ENCODE peak calls at places on chromosomes 1 and 21, in ten cellular contexts. O is GM12865, I is foreskin fibroblast, M is body of pancreas, P is GM10248, L is RWPE1, F is spleen, V is hepatocyte, J is breast epithelium, Z is WTC11. N is an unnamed sample.

GRCh38 chr1:8027748-8028631 is 1.9 kb upstream of the ERRFI1 start:
- DNase-seq in O (no peak), I (peak), M (no peak), P (no peak), L (no peak), F (no peak), V (no peak), J (no peak), Z (no peak), N (no peak)

GRCh38 chr1:162235261-162235780 is 141.3 kb downstream of the SPATA46 start:
- DNase-seq in O (no peak), I (peak), M (no peak), P (no peak), L (no peak), F (no peak), V (no peak), J (no peak), Z (no peak), N (no peak)

GRCh38 chr1:64505944-64506658 is 36.2 kb downstream of the CACHD1 start:
- DNase-seq in O (no peak), I (peak), M (peak), P (no peak), L (no peak), F (no peak), V (peak), J (peak), Z (no peak), N (peak)

GRCh38 chr1:21669287-21670058 is at the start of gene RAP1GAP:
- DNase-seq in O (no peak), I (no peak), M (peak), P (peak), L (no peak), F (peak), V (peak), J (no peak), Z (peak), N (peak)

GRCh38 chr21:36555199-36555598 is 75.3 kb upstream of the CLDN14 start:
- DNase-seq in O (no peak), I (no peak), M (no peak), P (no peak), L (no peak), F (no peak), V (no peak), J (no peak), Z (no peak), N (no peak)

GRCh38 chr21:36048357-36048756 is 12.0 kb downstream of the SETD4 start:
- DNase-seq in O (no peak), I (no peak), M (no peak), P (no peak), L (no peak), F (no peak), V (no peak), J (peak), Z (no peak), N (peak)

GRCh38 chr21:38139380-38140168 is 117.2 kb upstream of the KCNJ15 start:
- DNase-seq in O (no peak), I (peak), M (no peak), P (no peak), L (peak), F (no peak), V (peak), J (peak), Z (no peak), N (no peak)

GRCh38 chr1:37476460-37477197 is 2.2 kb downstream of the ZC3H12A start:
- DNase-seq in O (no peak), I (peak), M (peak), P (no peak), L (peak), F (peak), V (peak), J (peak), Z (no peak), N (peak)

GRCh38 chr21:35011681-35012080 is 37.4 kb downstream of the RUNX1 start:
- DNase-seq in O (no peak), I (peak), M (no peak), P (no peak), L (no peak), F (no peak), V (no peak), J (no peak), Z (no peak), N (no peak)

GRCh38 chr21:29979043-29979442 is 39.2 kb upstream of the GRIK1 start:
- DNase-seq in O (no peak), I (no peak), M (no peak), P (no peak), L (no peak), F (no peak), V (no peak), J (no peak), Z (no peak), N (no peak)

GRCh38 chr1:87226341-87226760 is 102.3 kb upstream of the LMO4 start:
- DNase-seq in O (no peak), I (peak), M (peak), P (no peak), L (peak), F (no peak), V (peak), J (peak), Z (peak), N (no peak)

GRCh38 chr21:18722193-18722592 is 318.6 kb upstream of the TMPRSS15 start:
- DNase-seq in O (no peak), I (no peak), M (no peak), P (no peak), L (no peak), F (no peak), V (no peak), J (no peak), Z (no peak), N (no peak)

GRCh38 chr1:115838805-115839705 is 1.9 kb downstream of the NHLH2 start:
- DNase-seq in O (no peak), I (peak), M (no peak), P (peak), L (peak), F (no peak), V (peak), J (peak), Z (peak), N (peak)

GRCh38 chr1:33914531-33914930 is 50.7 kb downstream of the HMGB4 start:
- DNase-seq in O (no peak), I (no peak), M (no peak), P (no peak), L (no peak), F (no peak), V (no peak), J (no peak), Z (no peak), N (no peak)

GRCh38 chr1:101178341-101178687 is 58.5 kb upstream of the S1PR1 start:
- DNase-seq in O (no peak), I (no peak), M (no peak), P (no peak), L (no peak), F (no peak), V (no peak), J (no peak), Z (no peak), N (peak)

GRCh38 chr1:9350011-9350907 is 57.6 kb downstream of the SPSB1 start:
- DNase-seq in O (no peak), I (peak), M (peak), P (no peak), L (no peak), F (no peak), V (no peak), J (no peak), Z (no peak), N (no peak)

GRCh38 chr1:116288201-116288598 is 84.8 kb upstream of the ATP1A1 start:
- DNase-seq in O (peak), I (no peak), M (no peak), P (peak), L (no peak), F (no peak), V (no peak), J (no peak), Z (no peak), N (no peak)

GRCh38 chr1:155003766-155004351 is 1.3 kb downstream of the ZBTB7B start:
- DNase-seq in O (peak), I (peak), M (peak), P (no peak), L (no peak), F (peak), V (peak), J (no peak), Z (peak), N (peak)

GRCh38 chr21:34580181-34580700 is 34.7 kb downstream of the RCAN1 start:
- DNase-seq in O (no peak), I (peak), M (peak), P (no peak), L (peak), F (no peak), V (peak), J (no peak), Z (no peak), N (no peak)

GRCh38 chr1:92503043-92503925 is 16.6 kb upstream of the GFI1 start:
- DNase-seq in O (peak), I (peak), M (no peak), P (peak), L (no peak), F (no peak), V (no peak), J (no peak), Z (no peak), N (no peak)

GRCh38 chr1:27137544-27138075 is 17.3 kb downstream of the SLC9A1 start:
- DNase-seq in O (no peak), I (peak), M (no peak), P (no peak), L (peak), F (peak), V (peak), J (peak), Z (no peak), N (no peak)

GRCh38 chr1:245277276-245277675 is 122.5 kb downstream of the KIF26B start:
- DNase-seq in O (peak), I (no peak), M (peak), P (no peak), L (no peak), F (no peak), V (no peak), J (no peak), Z (peak), N (peak)

GRCh38 chr1:28369518-28370219 is at the start of gene PHACTR4:
- DNase-seq in O (peak), I (peak), M (peak), P (peak), L (peak), F (peak), V (peak), J (peak), Z (peak), N (peak)

GRCh38 chr1:162649606-162650005 is 17.3 kb downstream of the DDR2 start:
- DNase-seq in O (no peak), I (no peak), M (no peak), P (no peak), L (no peak), F (no peak), V (no peak), J (no peak), Z (no peak), N (no peak)

GRCh38 chr1:19648689-19649088 is 4.6 kb downstream of the NBL1 start:
- DNase-seq in O (no peak), I (peak), M (no peak), P (no peak), L (no peak), F (no peak), V (peak), J (peak), Z (peak), N (peak)

GRCh38 chr1:40226187-40226586 is 21.6 kb upstream of the TMCO2 start:
- DNase-seq in O (no peak), I (no peak), M (no peak), P (no peak), L (no peak), F (no peak), V (peak), J (no peak), Z (no peak), N (no peak)

GRCh38 chr1:212465311-212465710 is 32.6 kb downstream of the NENF start:
- DNase-seq in O (no peak), I (no peak), M (no peak), P (no peak), L (no peak), F (peak), V (no peak), J (no peak), Z (no peak), N (no peak)

GRCh38 chr1:101185421-101185820 is 51.4 kb upstream of the S1PR1 start:
- DNase-seq in O (no peak), I (no peak), M (no peak), P (no peak), L (no peak), F (no peak), V (no peak), J (no peak), Z (no peak), N (no peak)

GRCh38 chr1:78958711-78959110 is 47.8 kb downstream of the ADGRL4 start:
- DNase-seq in O (no peak), I (no peak), M (no peak), P (no peak), L (no peak), F (no peak), V (no peak), J (no peak), Z (no peak), N (no peak)

GRCh38 chr1:234589854-234590620 is 19.9 kb downstream of the IRF2BP2 start:
- DNase-seq in O (no peak), I (peak), M (no peak), P (no peak), L (peak), F (no peak), V (no peak), J (no peak), Z (no peak), N (no peak)

GRCh38 chr1:92184632-92185031 is 33.1 kb upstream of the C1orf146 start:
- DNase-seq in O (no peak), I (peak), M (no peak), P (no peak), L (peak), F (no peak), V (no peak), J (no peak), Z (no peak), N (no peak)

GRCh38 chr1:119968601-119969000 is 72.3 kb upstream of the ADAM30 start:
- DNase-seq in O (no peak), I (no peak), M (no peak), P (no peak), L (no peak), F (no peak), V (no peak), J (no peak), Z (no peak), N (no peak)

GRCh38 chr1:114756949-114757454 is 782 bp downstream of the CSDE1 start:
- DNase-seq in O (no peak), I (peak), M (peak), P (no peak), L (peak), F (peak), V (peak), J (no peak), Z (peak), N (peak)

GRCh38 chr1:182552527-182552926 is 36.5 kb downstream of the RNASEL start:
- DNase-seq in O (no peak), I (peak), M (no peak), P (no peak), L (no peak), F (no peak), V (no peak), J (no peak), Z (no peak), N (no peak)
- TF ChIP-seq CTCF in O (no peak), I (no peak), M (no peak), P (no peak), L (no peak), F (no peak), V (no peak), J (no peak), Z (no peak), N (no peak)

DNA sequence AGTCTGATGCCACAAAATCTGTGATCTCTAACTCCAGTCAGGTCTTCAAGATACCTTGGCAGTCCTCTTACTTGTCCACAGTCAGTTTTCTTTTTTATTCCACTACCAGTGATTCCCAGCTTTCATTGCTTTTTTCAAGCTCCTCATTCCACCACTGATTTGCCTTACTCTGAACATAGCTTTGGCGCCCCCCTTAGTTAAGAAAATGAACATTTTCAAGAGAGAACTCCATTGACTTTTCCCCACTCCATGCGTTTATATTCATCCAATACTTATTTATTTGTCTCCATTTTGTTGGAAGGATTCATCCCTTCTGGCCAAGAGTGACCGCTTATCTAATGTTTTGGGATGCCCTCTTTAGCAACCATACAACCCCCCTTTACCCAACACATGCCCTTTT is 33.9 kb upstream of the IPO9 start:
- DNase-seq in O (no peak), I (peak), M (no peak), P (no peak), L (peak), F (no peak), V (peak), J (no peak), Z (no peak), N (no peak)
- TF ChIP-seq CTCF in O (no peak), I (peak), M (no peak), P (peak), L (peak), F (no peak), V (peak), J (no peak), Z (no peak), N (no peak)

GRCh38 chr21:31731112-31731801 is 661 bp downstream of the SCAF4 start:
- DNase-seq in O (peak), I (peak), M (peak), P (peak), L (peak), F (peak), V (peak), J (peak), Z (peak), N (peak)
- TF ChIP-seq CTCF in O (peak), I (no peak), M (no peak), P (peak), L (no peak), F (no peak), V (peak), J (no peak), Z (no peak), N (no peak)

GRCh38 chr1:38778521-38778920 is 81.1 kb downstream of the RRAGC start:
- DNase-seq in O (no peak), I (no peak), M (no peak), P (no peak), L (no peak), F (no peak), V (no peak), J (no peak), Z (no peak), N (no peak)

GRCh38 chr1:38777464-38777957 is 82.1 kb downstream of the RRAGC start:
- DNase-seq in O (no peak), I (no peak), M (no peak), P (no peak), L (no peak), F (no peak), V (peak), J (no peak), Z (no peak), N (no peak)

GRCh38 chr1:38776466-38776865 is 83.1 kb downstream of the RRAGC start:
- DNase-seq in O (no peak), I (no peak), M (no peak), P (no peak), L (no peak), F (no peak), V (no peak), J (no peak), Z (no peak), N (no peak)

GRCh38 chr1:38779491-38779890 is 80.1 kb downstream of the RRAGC start:
- DNase-seq in O (no peak), I (no peak), M (no peak), P (no peak), L (no peak), F (no peak), V (no peak), J (no peak), Z (no peak), N (no peak)

DNA sequence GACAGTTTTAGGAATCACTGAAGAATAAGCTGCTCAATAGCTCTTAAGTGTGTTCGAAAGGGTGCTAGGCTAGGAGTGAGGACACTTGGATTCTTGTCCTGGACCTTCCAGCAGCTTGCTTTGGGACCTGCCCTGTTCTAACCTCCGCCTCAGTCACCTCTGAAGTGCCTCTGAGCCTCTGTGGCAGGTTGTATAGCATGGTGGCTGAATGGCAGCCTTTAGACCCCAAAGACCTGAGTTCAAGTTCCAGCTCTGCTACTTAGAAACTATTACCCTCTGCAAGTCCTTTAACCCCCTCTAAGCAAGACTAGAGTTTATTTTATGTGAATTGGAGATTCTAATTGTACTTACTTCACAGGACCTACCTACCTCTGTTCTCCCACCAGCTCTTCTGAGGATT is 81.5 kb downstream of the RRAGC start:
- DNase-seq in O (no peak), I (no peak), M (no peak), P (no peak), L (no peak), F (no peak), V (no peak), J (no peak), Z (no peak), N (no peak)
- TF ChIP-seq CTCF in O (no peak), I (no peak), M (no peak), P (no peak), L (no peak), F (no peak), V (no peak), J (no peak), Z (no peak), N (no peak)

GRCh38 chr1:15329481-15329815 is 80.2 kb upstream of the EFHD2 start:
- DNase-seq in O (no peak), I (no peak), M (no peak), P (no peak), L (no peak), F (no peak), V (no peak), J (no peak), Z (no peak), N (no peak)

GRCh38 chr1:15326691-15327530 is 79.9 kb downstream of the FHAD1 start:
- DNase-seq in O (no peak), I (peak), M (no peak), P (no peak), L (no peak), F (peak), V (no peak), J (no peak), Z (no peak), N (no peak)

GRCh38 chr1:15328245-15328784 is 81.3 kb downstream of the FHAD1 start:
- DNase-seq in O (no peak), I (no peak), M (no peak), P (no peak), L (no peak), F (peak), V (peak), J (no peak), Z (no peak), N (no peak)

GRCh38 chr1:15330028-15330427 is 79.7 kb upstream of the EFHD2 start:
- DNase-seq in O (no peak), I (no peak), M (no peak), P (no peak), L (peak), F (no peak), V (no peak), J (no peak), Z (no peak), N (no peak)

DNA sequence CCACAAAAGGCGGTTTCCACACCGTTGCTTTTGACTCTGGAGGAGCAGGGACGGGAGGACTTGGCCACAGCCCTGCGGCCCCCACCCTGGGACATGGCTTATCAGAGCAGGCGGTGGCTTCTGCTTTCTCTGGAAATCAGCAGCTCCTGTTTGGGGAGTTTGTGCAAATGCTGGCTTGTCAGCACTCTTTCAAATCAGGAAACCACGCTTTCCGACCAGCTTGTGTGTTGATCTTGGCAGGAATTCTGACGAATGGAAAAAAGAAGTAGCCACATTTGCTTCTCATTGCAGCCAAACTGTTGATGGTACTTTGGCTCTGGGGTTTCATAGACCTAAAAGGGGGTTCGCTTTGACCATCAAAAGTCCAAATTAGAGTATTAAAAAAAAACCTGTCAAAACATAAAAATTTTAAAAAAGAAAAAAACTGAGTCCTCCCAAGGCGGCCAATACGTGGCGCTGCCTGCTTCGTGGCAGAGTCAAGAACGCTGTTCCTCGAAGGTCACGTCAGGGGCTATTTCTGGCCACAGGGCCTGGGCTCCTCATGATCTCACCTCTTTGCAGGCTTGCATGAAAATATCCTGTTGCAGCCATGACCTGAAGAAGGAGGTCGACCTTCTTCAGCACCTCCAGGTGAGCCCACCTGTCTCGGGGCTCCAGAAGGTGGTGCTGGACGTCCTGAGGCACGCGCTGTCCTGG is 80.8 kb upstream of the EFHD2 start:
- DNase-seq in O (no peak), I (peak), M (peak), P (peak), L (no peak), F (peak), V (peak), J (peak), Z (no peak), N (peak)
- TF ChIP-seq CTCF in O (no peak), I (peak), M (no peak), P (peak), L (no peak), F (no peak), V (no peak), J (no peak), Z (no peak), N (peak)